ENCODE peak calls at places on chromosomes 5 and 9, in seven cellular contexts. I is activated CD4-positive, alpha-beta memory T cell treated with anti-CD3 and anti-CD28 coated beads, Interleukin-2, amount 10 ng/mL, durations not matched to agents 7 days and 5 days; F is OCI-LY7; R is islet precursor cell; L is heart right ventricle; X is H54; A is ureter. T is an unnamed sample.

GRCh38 chr5:10331341-10331796 is 22.1 kb upstream of the MARCHF6 start:
- DNase-seq in I (no peak), F (no peak), R (peak), L (peak), X (no peak), A (peak), T (no peak)

GRCh38 chr5:173707392-173707791 is 90.9 kb upstream of the BOD1 start:
- DNase-seq in I (no peak), F (peak), R (no peak), L (peak), X (peak), A (peak), T (peak)

GRCh38 chr5:151742870-151743294 is 15.5 kb downstream of the ATOX1 start:
- DNase-seq in I (no peak), F (no peak), R (peak), L (peak), X (peak), A (peak), T (peak)

GRCh38 chr5:173201636-173202265 is 33.3 kb downstream of the NKX2-5 start:
- DNase-seq in I (no peak), F (no peak), R (peak), L (no peak), X (peak), A (no peak), T (no peak)

GRCh38 chr9:3936520-3937235 is 363.2 kb downstream of the GLIS3 start:
- DNase-seq in I (no peak), F (no peak), R (no peak), L (peak), X (no peak), A (no peak), T (no peak)

GRCh38 chr9:25374281-25374680 is 304.0 kb downstream of the TUSC1 start:
- DNase-seq in I (no peak), F (no peak), R (no peak), L (no peak), X (no peak), A (no peak), T (no peak)

GRCh38 chr5:59358497-59358896 is 535.0 kb downstream of the PDE4D start:
- DNase-seq in I (no peak), F (no peak), R (peak), L (peak), X (no peak), A (no peak), T (no peak)

GRCh38 chr5:155222393-155222792 is 208.8 kb downstream of the KIF4B start:
- DNase-seq in I (no peak), F (no peak), R (no peak), L (no peak), X (no peak), A (no peak), T (no peak)

GRCh38 chr5:16457853-16458252 is 7.7 kb downstream of the ZNF622 start:
- DNase-seq in I (no peak), F (no peak), R (no peak), L (no peak), X (no peak), A (no peak), T (no peak)